ENCODE peak calls at places on chromosomes 13 and 19, in nine cellular contexts. C is brain microvascular endothelial cell, H is pancreas, V is left ventricle myocardium inferior, B is hepatocyte, Q is mucosa of descending colon, X is breast epithelium, D is ascending aorta, R is suprapubic skin. I is an unnamed sample.

GRCh38 chr13:94345374-94346195 is 133.9 kb downstream of the DCT start:
- DNase-seq in C (no peak), H (no peak), V (no peak), B (peak; percentile 26), Q (no peak), X (no peak), D (no peak), R (no peak), I (no peak)

GRCh38 chr13:106919638-106920037 is 351.7 kb upstream of the ARGLU1 start:
- DNase-seq in C (peak; percentile 89), H (peak; percentile 16), V (peak; percentile 63), B (peak; percentile 9), Q (no peak), X (no peak), D (peak; percentile 72), R (no peak), I (no peak)

GRCh38 chr13:56850852-56851251 is 289.9 kb upstream of the PRR20A start:
- DNase-seq in C (no peak), H (no peak), V (no peak), B (no peak), Q (no peak), X (no peak), D (no peak), R (no peak), I (no peak)

GRCh38 chr19:14091885-14092462 is 1.4 kb upstream of the SAMD1 start:
- DNase-seq in C (no peak), H (peak; percentile 57), V (no peak), B (no peak), Q (no peak), X (no peak), D (no peak), R (no peak), I (no peak)

GRCh38 chr13:99363391-99363790 is 56.2 kb upstream of the GPR183 start:
- DNase-seq in C (no peak), H (no peak), V (no peak), B (no peak), Q (no peak), X (no peak), D (no peak), R (peak; percentile 61), I (no peak)

GRCh38 chr19:46461537-46461936 is 9.8 kb downstream of the PNMA8A start:
- DNase-seq in C (no peak), H (no peak), V (no peak), B (no peak), Q (no peak), X (peak; percentile 91), D (no peak), R (no peak), I (no peak)

GRCh38 chr13:35984776-35985453 is 146.3 kb downstream of the DCLK1 start:
- DNase-seq in C (no peak), H (no peak), V (no peak), B (peak; percentile 22), Q (no peak), X (no peak), D (no peak), R (no peak), I (no peak)

GRCh38 chr19:2037676-2038255 is 13.3 kb downstream of the MKNK2 start:
- DNase-seq in C (no peak), H (peak; percentile 54), V (peak; percentile 16), B (peak; percentile 5), Q (no peak), X (no peak), D (no peak), R (peak; percentile 73), I (no peak)

GRCh38 chr13:40589285-40590109 is 76.9 kb downstream of the FOXO1 start:
- DNase-seq in C (peak; percentile 76), H (no peak), V (no peak), B (no peak), Q (peak; percentile 31), X (no peak), D (peak; percentile 74), R (no peak), I (peak; percentile 79)

GRCh38 chr19:56508282-56508778 is 675 bp downstream of the ZNF471 start:
- DNase-seq in C (no peak), H (no peak), V (no peak), B (no peak), Q (no peak), X (no peak), D (no peak), R (no peak), I (no peak)
- H3K4me3 ChIP-seq in C (peak overlapping the region; percentile 80), H (peak overlapping the region; percentile 31), V (peak overlapping the region; percentile 86), B (peak overlapping the region; percentile 35), Q (peak overlapping the region; percentile 42), X (peak overlapping the region; percentile 67), D (peak overlapping the region; percentile 94), R (peak overlapping the region; percentile 83), I (no peak overlapping the region)

GRCh38 chr19:37309834-37310575 is 60.9 kb upstream of the ZNF527 start:
- DNase-seq in C (no peak), H (no peak), V (no peak), B (peak; percentile 25), Q (peak; percentile 28), X (no peak), D (no peak), R (peak; percentile 61), I (no peak)
- TF ChIP-seq CTCF in C (peak; percentile 7), H (no peak), V (no peak), B (peak; percentile 27), Q (no peak), X (no peak), D (no peak), R (no peak), I (peak; percentile 59)

GRCh38 chr13:25335856-25336255 is 34.4 kb downstream of the NUP58 start:
- DNase-seq in C (no peak), H (no peak), V (no peak), B (no peak), Q (no peak), X (no peak), D (no peak), R (no peak), I (no peak)

GRCh38 chr13:25329706-25330105 is 28.3 kb downstream of the NUP58 start:
- DNase-seq in C (peak; percentile 13), H (no peak), V (no peak), B (peak; percentile 6), Q (no peak), X (no peak), D (no peak), R (no peak), I (no peak)

DNA sequence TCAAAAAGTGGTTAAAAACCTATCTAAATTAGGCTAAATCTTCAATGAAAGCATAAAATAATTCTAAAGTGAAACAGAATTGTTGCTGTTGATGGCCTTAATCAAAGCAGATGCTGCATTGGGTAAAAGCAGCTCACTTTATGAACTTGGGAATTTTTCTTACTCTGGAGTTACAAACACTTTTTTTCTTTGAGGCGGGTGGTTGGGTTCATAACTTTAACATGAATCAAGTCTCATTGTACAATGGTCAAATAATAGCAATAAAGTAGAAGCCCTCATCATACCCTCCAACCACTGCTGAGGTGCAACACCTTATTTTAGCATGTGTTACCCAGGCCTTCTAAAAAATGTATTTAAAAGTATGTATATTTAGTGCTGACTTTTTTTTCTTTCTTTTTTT is 29.1 kb downstream of the NUP58 start:
- DNase-seq in C (no peak), H (no peak), V (no peak), B (no peak), Q (no peak), X (no peak), D (no peak), R (no peak), I (no peak)
- H3K36me3 ChIP-seq in C (peaks cover 51% of the 10 kb centered on the region), H (no peaks in the 10 kb centered on the region), V (peaks cover 80% of the 10 kb centered on the region), B (no peaks in the 10 kb centered on the region), Q (peaks cover 5% of the 10 kb centered on the region), X (peaks cover 12% of the 10 kb centered on the region), D (peaks cover 32% of the 10 kb centered on the region), R (peaks cover 79% of the 10 kb centered on the region), I (peaks cover 9% of the 10 kb centered on the region)

GRCh38 chr13:26759907-26760834 is at the start of gene GPR12:
- DNase-seq in C (no peak), H (no peak), V (no peak), B (no peak), Q (no peak), X (no peak), D (no peak), R (no peak), I (no peak)
- H3K4me3 ChIP-seq in C (no peak within 1 kb of the TSS), H (no peak within 1 kb of the TSS), V (peak within 1 kb of the TSS; percentile 61), B (peak within 1 kb of the TSS; percentile 36), Q (no peak within 1 kb of the TSS), X (peak within 1 kb of the TSS; percentile 54), D (peak within 1 kb of the TSS; percentile 55), R (peak within 1 kb of the TSS; percentile 40), I (no peak within 1 kb of the TSS)

GRCh38 chr19:7294571-7295212 is 478 bp upstream of the INSR start:
- DNase-seq in C (no peak), H (peak; percentile 87), V (peak; percentile 82), B (peak; percentile 88), Q (peak; percentile 75), X (peak; percentile 48), D (peak; percentile 89), R (peak; percentile 82), I (peak; percentile 81)
- TF ChIP-seq CTCF in C (no peak), H (peak; percentile 18), V (peak; percentile 58), B (peak; percentile 52), Q (peak; percentile 24), X (peak; percentile 17), D (peak; percentile 82), R (peak; percentile 24), I (peak; percentile 49)

I was measured in GM06990.